ENCODE peak calls at places on chromosomes 2 and 18, in nine cellular contexts. T, W, D, H, B, A, K, V and F are unnamed samples.

GRCh38 chr18:78925193-78925540 is 54.5 kb upstream of the SALL3 start:
- DNase-seq in A (no peak), K (no peak), W (no peak), B (no peak), H (no peak), T (no peak), V (no peak), D (no peak), F (no peak)

GRCh38 chr2:191341436-191341835 is 96.2 kb downstream of the MYO1B start:
- DNase-seq in A (no peak), B (no peak), H (no peak), D (no peak), V (no peak), W (no peak), K (no peak), T (no peak), F (no peak)

GRCh38 chr2:175111200-175111657 is 56.8 kb downstream of the ATF2 start:
- DNase-seq in B (no peak), T (no peak), V (no peak), K (no peak), D (peak), A (no peak), H (no peak), W (no peak), F (peak)

GRCh38 chr2:28438532-28439063 is 45.9 kb downstream of the FOSL2 start:
- DNase-seq in H (no peak), W (no peak), K (no peak), B (no peak), V (peak), D (no peak), T (no peak), A (no peak), F (no peak)

GRCh38 chr18:44741070-44741469 is 60.4 kb downstream of the SETBP1 start:
- DNase-seq in V (no peak), K (no peak), T (no peak), D (no peak), W (no peak), H (no peak), B (no peak), A (no peak), F (no peak)

GRCh38 chr2:84986018-84986417 is 15.1 kb downstream of the KCMF1 start:
- DNase-seq in B (no peak), W (no peak), D (no peak), H (no peak), V (no peak), K (no peak), A (no peak), T (no peak), F (no peak)

GRCh38 chr2:239721991-239722759 is 303.0 kb downstream of the NDUFA10 start:
- DNase-seq in D (no peak), V (peak), T (peak), B (peak), H (no peak), A (no peak), K (no peak), W (peak), F (no peak)

GRCh38 chr2:30655211-30655610 is 152.0 kb downstream of the CAPN13 start:
- DNase-seq in H (no peak), A (no peak), V (no peak), D (no peak), T (no peak), B (no peak), W (no peak), K (no peak), F (peak)

GRCh38 chr18:60466671-60467070 is 94.1 kb upstream of the MC4R start:
- DNase-seq in B (no peak), V (no peak), W (no peak), D (no peak), T (no peak), H (no peak), K (no peak), A (no peak), F (no peak)

GRCh38 chr18:72700961-72701710 is 157.0 kb upstream of the CBLN2 start:
- DNase-seq in H (no peak), B (no peak), K (no peak), A (no peak), D (no peak), W (no peak), V (no peak), T (no peak), F (peak)

GRCh38 chr2:233588410-233588809 is 21.8 kb upstream of the USP40 start:
- DNase-seq in W (no peak), B (no peak), A (no peak), H (no peak), D (no peak), V (no peak), K (no peak), T (no peak), F (no peak)

GRCh38 chr2:241813806-241814570 is 5.0 kb downstream of the NEU4 start:
- DNase-seq in D (no peak), A (no peak), W (no peak), K (no peak), V (no peak), T (no peak), H (no peak), B (no peak), F (no peak)

GRCh38 chr2:12213222-12213621 is 466.8 kb downstream of the LPIN1 start:
- DNase-seq in W (no peak), V (no peak), D (no peak), T (no peak), K (no peak), A (no peak), H (no peak), B (no peak), F (no peak)

GRCh38 chr18:55861266-55861665 is 273.3 kb upstream of the TCF4 start:
- DNase-seq in K (no peak), T (no peak), W (no peak), D (no peak), A (peak), B (no peak), V (no peak), H (no peak), F (peak)

GRCh38 chr2:54471221-54471711 is 15.1 kb downstream of the SPTBN1 start:
- DNase-seq in K (no peak), W (no peak), H (no peak), B (no peak), T (no peak), D (no peak), A (peak), V (no peak), F (no peak)

GRCh38 chr2:171855401-171855800 is 38.6 kb downstream of the SLC25A12 start:
- DNase-seq in V (no peak), K (no peak), D (no peak), A (peak), B (no peak), H (no peak), W (no peak), T (no peak), F (no peak)

GRCh38 chr2:33411765-33412164 is 64.7 kb upstream of the RASGRP3 start:
- DNase-seq in A (no peak), W (no peak), V (no peak), D (no peak), H (no peak), B (no peak), T (no peak), K (no peak), F (no peak)

GRCh38 chr2:157628532-157629415 is at the start of gene ACVR1C:
- DNase-seq in T (peak), V (peak), W (peak), B (peak), D (peak), A (peak), H (no peak), K (peak), F (peak)
- TF ChIP-seq POLR2A in T (no peak), V (no peak), W (no peak), B (no peak), D (peak), A (no peak), H (no peak), K (no peak), F (no peak)

GRCh38 chr18:75208836-75209128 is 157 bp downstream of the PTGR3 start:
- DNase-seq in D (no peak), K (no peak), W (peak), T (peak), H (no peak), B (no peak), A (no peak), V (peak), F (no peak)
- TF ChIP-seq POLR2A in D (no peak), K (no peak), W (no peak), T (no peak), H (no peak), B (no peak), A (no peak), V (no peak), F (no peak)

GRCh38 chr2:45746888-45747287 is 95.4 kb downstream of the PRKCE start:
- DNase-seq in V (no peak), H (no peak), K (no peak), A (no peak), D (no peak), W (no peak), B (no peak), T (no peak), F (no peak)

GRCh38 chr2:45753381-45753780 is 101.9 kb downstream of the PRKCE start:
- DNase-seq in W (no peak), V (no peak), B (no peak), D (no peak), H (no peak), A (no peak), T (no peak), K (no peak), F (no peak)

GRCh38 chr2:45747363-45747762 is 95.9 kb downstream of the PRKCE start:
- DNase-seq in K (no peak), W (no peak), V (no peak), H (no peak), D (no peak), B (no peak), T (no peak), A (no peak), F (no peak)

GRCh38 chr2:45748239-45748638 is 96.8 kb downstream of the PRKCE start:
- DNase-seq in D (no peak), A (no peak), K (no peak), T (no peak), V (no peak), W (no peak), B (no peak), H (no peak), F (no peak)

DNA sequence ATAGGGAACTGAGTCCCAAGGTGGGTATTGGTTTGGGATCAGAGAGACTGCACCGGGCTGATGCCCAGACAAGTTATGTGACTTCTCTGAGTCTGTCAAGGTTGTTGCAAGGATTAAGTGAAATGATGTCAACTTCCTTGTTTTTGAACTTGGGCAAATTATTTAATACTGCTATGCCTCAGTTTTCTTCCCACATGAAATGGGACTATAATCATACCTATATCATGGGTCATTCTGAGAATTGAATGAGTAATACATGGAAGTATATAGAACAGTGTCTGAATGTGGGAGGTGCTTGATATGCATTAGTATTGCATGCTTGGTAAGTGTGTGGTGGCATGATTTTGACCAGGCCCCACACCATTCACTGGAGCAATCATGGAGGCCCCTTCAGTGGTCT is 99.0 kb downstream of the PRKCE start:
- DNase-seq in K (no peak), B (no peak), V (no peak), T (no peak), H (no peak), D (no peak), A (no peak), W (no peak), F (no peak)
- TF ChIP-seq POLR2A in K (no peak), B (no peak), V (no peak), T (no peak), H (no peak), D (no peak), A (no peak), W (no peak), F (no peak)

GRCh38 chr2:181891966-181892794 is 650 bp downstream of the ITPRID2 start:
- DNase-seq in B (peak), D (peak), H (peak), V (peak), K (no peak), A (peak), W (peak), T (peak), F (peak)
- TF ChIP-seq POLR2A in B (peak), D (no peak), H (no peak), V (peak), K (peak), A (no peak), W (no peak), T (no peak), F (peak)

GRCh38 chr2:70301344-70302194 is at the start of gene FAM136A:
- DNase-seq in D (peak), A (peak), B (peak), K (peak), V (peak), H (peak), T (peak), W (peak), F (peak)
- TF ChIP-seq POLR2A in D (peak), A (no peak), B (no peak), K (peak), V (no peak), H (no peak), T (peak), W (no peak), F (peak)

DNA sequence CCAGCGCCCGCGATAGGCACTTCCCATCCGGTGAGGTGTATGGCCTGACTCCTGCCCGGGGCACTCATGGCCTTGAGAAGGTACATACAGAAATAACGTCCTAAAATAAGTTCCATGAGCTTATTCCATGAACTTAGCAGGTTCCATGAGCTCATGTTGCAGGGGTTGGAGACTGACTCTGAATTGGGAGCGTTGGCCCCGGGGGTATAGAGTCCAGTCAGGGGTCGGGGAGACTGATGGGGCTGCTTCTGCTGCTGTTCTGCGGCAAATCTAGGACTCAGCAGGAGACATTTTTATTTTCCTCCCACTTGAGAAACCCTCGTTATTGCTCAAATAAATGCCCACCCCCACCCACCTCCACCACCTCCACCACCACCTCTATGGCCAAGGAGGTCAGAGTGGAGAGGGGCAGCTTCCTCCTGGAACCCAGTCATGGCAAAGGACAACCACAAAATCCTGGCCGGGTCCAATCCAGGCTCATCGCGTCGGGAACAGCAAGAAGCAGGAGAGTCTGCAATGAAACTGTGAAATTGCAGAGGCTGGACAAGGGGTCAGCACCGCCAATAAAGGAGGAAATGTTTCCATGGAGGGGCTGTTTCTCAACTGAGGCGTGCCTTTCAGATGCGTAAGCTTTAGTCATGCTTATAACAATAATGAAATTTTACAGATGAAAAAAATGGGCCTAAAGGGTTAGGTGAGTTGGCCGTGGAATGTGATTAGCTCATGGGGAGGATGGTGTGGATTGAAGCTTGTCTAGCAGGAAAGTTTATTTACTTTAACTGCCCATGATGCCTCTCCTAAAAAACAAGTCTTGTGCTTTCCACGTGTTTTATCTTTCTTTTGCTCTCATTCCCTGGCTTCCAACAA is 136.6 kb upstream of the ALKAL2 start:
- DNase-seq in D (no peak), K (peak), H (no peak), T (peak), B (no peak), W (no peak), A (no peak), V (no peak), F (no peak)
- TF ChIP-seq POLR2A in D (no peak), K (no peak), H (no peak), T (no peak), B (no peak), W (no peak), A (no peak), V (no peak), F (no peak)

DNA sequence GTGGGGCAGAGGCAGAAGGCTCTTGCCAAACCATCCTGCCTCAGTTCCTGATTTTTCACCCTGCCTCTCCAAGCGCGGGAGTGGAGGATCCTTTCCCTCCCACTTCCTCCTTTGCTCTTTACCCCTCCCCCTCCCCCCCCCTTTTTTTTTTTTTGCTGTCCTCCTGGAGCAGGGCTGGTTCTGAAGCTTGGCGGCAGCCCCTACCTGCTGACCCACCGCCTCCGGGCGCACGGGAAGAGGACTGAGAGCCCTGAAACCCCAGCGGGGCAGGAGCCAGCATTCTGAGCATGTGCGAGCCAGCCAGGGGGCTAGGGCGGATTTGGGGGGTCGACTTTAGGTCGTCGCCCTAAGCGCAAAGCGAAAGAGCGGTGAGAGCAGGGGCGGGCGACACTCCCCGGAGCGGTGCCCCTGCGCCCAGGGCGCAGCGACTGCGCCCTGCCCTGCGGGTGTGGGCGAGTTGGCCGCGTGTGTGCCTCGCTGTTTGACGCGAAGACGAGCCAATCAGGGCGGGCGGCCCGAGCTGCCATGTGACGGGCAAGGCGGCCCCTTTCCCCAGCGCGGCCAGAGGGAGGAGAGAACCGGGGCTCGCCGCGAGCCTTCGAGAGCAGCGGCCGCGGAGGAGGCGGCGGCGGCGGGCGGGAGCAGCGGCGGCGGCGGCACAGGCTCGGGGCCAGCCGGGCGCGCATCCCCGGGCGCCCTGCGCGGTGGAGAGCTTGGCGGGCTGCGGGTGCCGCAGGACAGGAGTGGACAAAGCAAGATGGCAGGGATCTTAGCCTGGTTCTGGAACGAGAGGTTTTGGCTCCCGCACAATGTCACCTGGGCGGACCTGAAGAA is at the start of gene CERS6:
- DNase-seq in H (peak), K (peak), A (peak), V (peak), T (peak), W (peak), B (peak), D (peak), F (peak)
- TF ChIP-seq POLR2A in H (peak), K (peak), A (peak), V (no peak), T (peak), W (no peak), B (peak), D (peak), F (peak)